ENCODE peak calls at places on chromosomes 7 and 10, in seven cellular contexts. F, E, N, O, J, B and C are unnamed samples.
A peak's percentile ranks its signal among the peaks of the same experiment; 100 is the strongest.

GRCh38 chr10:1063232-1063862 is 7.2 kb downstream of the WDR37 start:
- DNase-seq in O (no peak), B (no peak), N (no peak), J (no peak), E (no peak), F (no peak), C (no peak)

GRCh38 chr10:14050598-14050997 is 280.1 kb downstream of the FRMD4A start:
- DNase-seq in O (no peak), F (no peak), B (no peak), J (no peak), N (no peak), E (no peak), C (no peak)

GRCh38 chr10:127978481-127978880 is 71.6 kb downstream of the PTPRE start:
- DNase-seq in E (no peak), O (no peak), F (no peak), B (no peak), N (no peak), J (no peak), C (no peak)

GRCh38 chr10:113880236-113880635 is 25.8 kb downstream of the NHLRC2 start:
- DNase-seq in E (no peak), N (peak; percentile 46), O (no peak), F (no peak), B (no peak), J (no peak), C (no peak)

GRCh38 chr10:3080608-3081007 is 13.3 kb downstream of the PFKP start:
- DNase-seq in N (no peak), O (no peak), F (no peak), E (no peak), B (no peak), J (no peak), C (no peak)

GRCh38 chr10:127921751-127922140 is 14.8 kb downstream of the PTPRE start:
- DNase-seq in E (no peak), J (no peak), O (no peak), B (no peak), N (no peak), F (no peak), C (no peak)

GRCh38 chr10:52256832-52257691 is 57.0 kb upstream of the DKK1 start:
- DNase-seq in O (no peak), B (no peak), N (no peak), F (no peak), J (no peak), E (no peak), C (no peak)

GRCh38 chr10:13637894-13638293 is 51.1 kb downstream of the PRPF18 start:
- DNase-seq in E (no peak), F (no peak), J (no peak), B (no peak), N (no peak), O (no peak), C (no peak)

GRCh38 chr10:117165557-117166419 is 27.7 kb upstream of the VAX1 start:
- DNase-seq in B (peak; percentile 59), E (peak; percentile 78), N (peak; percentile 41), F (no peak), J (no peak), O (no peak), C (no peak)

GRCh38 chr7:106895246-106895864 is 30.3 kb downstream of the PIK3CG start:
- DNase-seq in J (no peak), O (no peak), F (no peak), E (no peak), N (no peak), B (no peak), C (no peak)

GRCh38 chr10:73359492-73359891 is 828 bp upstream of the CFAP70 start:
- DNase-seq in O (no peak), F (no peak), J (no peak), E (no peak), N (no peak), B (no peak), C (no peak)

GRCh38 chr7:155506854-155507337 is 39.5 kb downstream of the CNPY1 start:
- DNase-seq in F (no peak), B (no peak), E (peak; percentile 61), J (no peak), O (no peak), N (no peak), C (no peak)

GRCh38 chr10:35546824-35547225 is 58.3 kb upstream of the GJD4 start:
- DNase-seq in F (peak; percentile 67), O (no peak), N (peak; percentile 34), B (no peak), J (peak; percentile 4), E (peak; percentile 33), C (peak; percentile 29)
- TF ChIP-seq CTCF in F (peak; percentile 1), O (peak; percentile 17), N (no peak), B (no peak), J (no peak), E (peak; percentile 14), C (peak; percentile 16)

GRCh38 chr7:2521952-2522591 is 2.5 kb downstream of the LFNG start:
- DNase-seq in J (no peak), E (no peak), B (peak; percentile 74), N (no peak), O (no peak), F (no peak), C (no peak)
- H3K4me3 ChIP-seq in J (peak overlapping the region; percentile 39), E (no peak overlapping the region), B (peak overlapping the region; percentile 77), N (peak overlapping the region; percentile 64), O (peak overlapping the region; percentile 58), F (peak overlapping the region; percentile 62), C (peak overlapping the region; percentile 46)

GRCh38 chr10:104641150-104642000 is at the start of gene SORCS3:
- DNase-seq in N (no peak), B (no peak), E (peak; percentile 21), F (no peak), O (no peak), J (no peak), C (no peak)

GRCh38 chr10:104642001-104642270 is 846 bp downstream of the SORCS3 start:
- DNase-seq in N (no peak), B (no peak), O (no peak), F (no peak), E (no peak), J (no peak), C (no peak)

GRCh38 chr10:104640339-104641149 is 546 bp upstream of the SORCS3 start:
- DNase-seq in E (peak; percentile 49), F (no peak), O (no peak), J (no peak), N (no peak), B (no peak), C (no peak)

GRCh38 chr10:104639595-104640338 is 1.3 kb upstream of the SORCS3 start:
- DNase-seq in N (no peak), E (no peak), B (no peak), F (no peak), J (no peak), O (no peak), C (no peak)

GRCh38 chr10:104638861-104639594 is 2.1 kb upstream of the SORCS3 start:
- DNase-seq in B (no peak), N (no peak), E (peak; percentile 68), J (no peak), O (no peak), F (no peak), C (no peak)
- TF ChIP-seq CTCF in B (no peak), N (peak; percentile 25), E (peak; percentile 67), J (peak; percentile 39), O (peak; percentile 38), F (peak; percentile 42), C (peak; percentile 64)

DNA sequence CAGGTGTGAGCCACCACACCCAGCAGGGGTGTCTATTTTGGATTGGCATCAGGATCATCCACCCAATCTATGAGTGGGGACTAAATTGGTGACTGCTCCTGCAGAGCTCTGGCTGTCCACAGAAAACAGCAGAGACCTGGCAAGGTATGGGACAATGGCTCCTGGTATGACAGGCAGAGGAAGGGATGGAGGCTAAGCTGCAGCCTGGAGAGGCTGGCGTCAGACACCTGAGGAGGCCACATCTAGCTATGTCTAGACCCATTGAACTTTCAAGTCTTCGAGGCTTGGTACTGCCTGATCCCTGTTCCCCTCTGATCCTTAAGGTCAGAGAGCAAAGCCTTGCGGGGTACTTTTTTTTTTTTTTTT is 3.2 kb upstream of the SERPINE1 start:
- DNase-seq in B (no peak), J (no peak), N (no peak), E (no peak), F (no peak), O (no peak), C (no peak)
- H3K4me3 ChIP-seq in B (no peak overlapping the region), J (no peak overlapping the region), N (no peak overlapping the region), E (no peak overlapping the region), F (no peak overlapping the region), O (no peak overlapping the region), C (no peak overlapping the region)

GRCh38 chr7:133409421-133409820 is 156.5 kb downstream of the EXOC4 start:
- DNase-seq in B (no peak), N (no peak), E (no peak), J (no peak), O (no peak), F (no peak), C (no peak)

GRCh38 chr7:133408212-133408611 is 155.3 kb downstream of the EXOC4 start:
- DNase-seq in O (no peak), F (no peak), J (no peak), N (no peak), B (no peak), E (no peak), C (no peak)

GRCh38 chr7:133411402-133411801 is 158.5 kb downstream of the EXOC4 start:
- DNase-seq in E (no peak), F (no peak), B (no peak), O (no peak), N (no peak), J (no peak), C (no peak)

GRCh38 chr7:133412942-133413341 is 160.1 kb downstream of the EXOC4 start:
- DNase-seq in O (no peak), F (no peak), E (no peak), J (no peak), B (no peak), N (no peak), C (no peak)
- TF ChIP-seq CTCF in O (no peak), F (no peak), E (peak; percentile 4), J (no peak), B (no peak), N (no peak), C (no peak)